ENCODE peak calls at places on chromosomes 4 and X, in ten cellular contexts. Y is MG63; F is osteoblast; D is DMS53; K is pancreas; O is GM10248; A is uterus; V is activated CD4-positive, alpha-beta T cell treated with anti-CD3 and anti-CD28 coated beads for 24 hours; B is ureter; I is kidney glomerular epithelial cell. G is an unnamed sample.

GRCh38 chr4:70632028-70632427 is 3.5 kb downstream of the ENAM start:
- DNase-seq in Y (no peak), F (no peak), D (peak), K (no peak), O (no peak), A (no peak), V (no peak), B (no peak), I (peak), G (no peak)

GRCh38 chrX:107574054-107574683 is 54.1 kb upstream of the PRPS1 start:
- DNase-seq in Y (peak), F (no peak), D (peak), K (no peak), O (no peak), A (no peak), V (no peak), B (no peak), I (no peak), G (no peak)

GRCh38 chr4:103002551-103002950 is 17.0 kb downstream of the SLC9B1 start:
- DNase-seq in Y (no peak), F (no peak), D (no peak), K (no peak), O (no peak), A (no peak), V (no peak), B (no peak), I (no peak), G (no peak)

GRCh38 chrX:40402771-40403533 is 177.8 kb upstream of the ATP6AP2 start:
- DNase-seq in Y (peak), F (peak), D (peak), K (peak), O (no peak), A (peak), V (no peak), B (peak), I (peak), G (peak)

GRCh38 chr4:304987-305680 is at the start of gene ZNF732:
- DNase-seq in Y (no peak), F (no peak), D (peak), K (peak), O (no peak), A (peak), V (no peak), B (peak), I (no peak), G (no peak)

GRCh38 chr4:166724369-166724768 is 509.9 kb downstream of the SPOCK3 start:
- DNase-seq in Y (no peak), F (no peak), D (no peak), K (no peak), O (no peak), A (no peak), V (no peak), B (no peak), I (no peak), G (peak)

GRCh38 chr4:152032722-152033131 is 271.9 kb upstream of the GATB start:
- DNase-seq in Y (peak), F (no peak), D (no peak), K (no peak), O (no peak), A (no peak), V (no peak), B (no peak), I (peak), G (no peak)

GRCh38 chrX:38305971-38306370 is 21.3 kb downstream of the RPGR start:
- DNase-seq in Y (no peak), F (no peak), D (no peak), K (no peak), O (no peak), A (no peak), V (no peak), B (no peak), I (no peak), G (no peak)

GRCh38 chrX:69142688-69143239 is 22.5 kb downstream of the PJA1 start:
- DNase-seq in Y (no peak), F (peak), D (no peak), K (no peak), O (no peak), A (no peak), V (no peak), B (no peak), I (no peak), G (no peak)

GRCh38 chrX:154025230-154025629 is 5.5 kb upstream of the IRAK1 start:
- DNase-seq in Y (no peak), F (peak), D (no peak), K (no peak), O (no peak), A (no peak), V (no peak), B (no peak), I (no peak), G (no peak)

GRCh38 chr4:124206779-124207605 is 505.5 kb downstream of the ANKRD50 start:
- DNase-seq in Y (no peak), F (peak), D (no peak), K (peak), O (no peak), A (no peak), V (no peak), B (no peak), I (peak), G (peak)

GRCh38 chrX:40082447-40083119 is 15.2 kb downstream of the BCOR start:
- DNase-seq in Y (no peak), F (peak), D (peak), K (no peak), O (no peak), A (peak), V (no peak), B (no peak), I (no peak), G (no peak)

GRCh38 chr4:100017627-100018310 is 67.7 kb upstream of the H2AZ1 start:
- DNase-seq in Y (no peak), F (no peak), D (peak), K (no peak), O (peak), A (no peak), V (no peak), B (no peak), I (peak), G (no peak)

GRCh38 chr4:116073051-116073450 is 959.6 kb upstream of the NDST4 start:
- DNase-seq in Y (no peak), F (no peak), D (peak), K (no peak), O (no peak), A (no peak), V (no peak), B (no peak), I (no peak), G (no peak)

GRCh38 chrX:22093550-22093949 is 61.4 kb downstream of the PHEX start:
- DNase-seq in Y (no peak), F (no peak), D (no peak), K (no peak), O (no peak), A (no peak), V (no peak), B (no peak), I (no peak), G (no peak)

GRCh38 chrX:18534949-18535348 is 109.5 kb downstream of the CDKL5 start:
- DNase-seq in Y (no peak), F (no peak), D (no peak), K (no peak), O (no peak), A (no peak), V (no peak), B (no peak), I (no peak), G (no peak)

GRCh38 chr4:96016615-96017299 is 176.9 kb downstream of the PDHA2 start:
- DNase-seq in Y (no peak), F (no peak), D (no peak), K (no peak), O (peak), A (no peak), V (no peak), B (no peak), I (no peak), G (no peak)

GRCh38 chrX:131703646-131704045 is 159.8 kb downstream of the OR13H1 start:
- DNase-seq in Y (no peak), F (no peak), D (peak), K (no peak), O (no peak), A (peak), V (no peak), B (no peak), I (no peak), G (no peak)

GRCh38 chr4:20684852-20685763 is 15.2 kb upstream of the PACRGL start:
- DNase-seq in Y (no peak), F (no peak), D (peak), K (no peak), O (peak), A (no peak), V (no peak), B (no peak), I (peak), G (no peak)

GRCh38 chr4:23135792-23136645 is 443.3 kb downstream of the GBA3 start:
- DNase-seq in Y (no peak), F (peak), D (peak), K (no peak), O (peak), A (no peak), V (peak), B (no peak), I (peak), G (peak)

GRCh38 chr4:24646777-24647460 is 62.6 kb upstream of the DHX15 start:
- DNase-seq in Y (no peak), F (no peak), D (no peak), K (no peak), O (no peak), A (no peak), V (no peak), B (no peak), I (no peak), G (no peak)

GRCh38 chrX:28042260-28042659 is 61.0 kb upstream of the DCAF8L1 start:
- DNase-seq in Y (no peak), F (no peak), D (no peak), K (no peak), O (no peak), A (no peak), V (no peak), B (no peak), I (no peak), G (no peak)

GRCh38 chr4:176011523-176011922 is 54.1 kb upstream of the WDR17 start:
- DNase-seq in Y (no peak), F (no peak), D (no peak), K (no peak), O (no peak), A (no peak), V (no peak), B (no peak), I (peak), G (no peak)

GRCh38 chr4:100095729-100096595 is 94.3 kb downstream of the DDIT4L start:
- DNase-seq in Y (peak), F (peak), D (peak), K (peak), O (peak), A (peak), V (peak), B (peak), I (peak), G (peak)

G was measured in Calu3.